ENCODE peak calls at places on chromosomes 2 and 18, in five cellular contexts. One of them, this sample, is unnamed.

GRCh38 chr2:133986076-133986837 is 267.6 kb upstream of the MGAT5 start:
- DNase-seq in neural crest cell: no peak
- DNase-seq in nephron progenitor cell: no peak
- DNase-seq in BJ: no peak
- DNase-seq in OCI-LY7: no peak
- DNase-seq in this sample: no peak

GRCh38 chr2:42072349-42073118 is 24.7 kb downstream of the PKDCC start:
- DNase-seq in neural crest cell: no peak
- DNase-seq in nephron progenitor cell: peak; percentile 40
- DNase-seq in BJ: no peak
- DNase-seq in OCI-LY7: no peak
- DNase-seq in this sample: no peak

GRCh38 chr18:45441110-45441842 is 174.0 kb upstream of the SLC14A2 start:
- DNase-seq in neural crest cell: no peak
- DNase-seq in nephron progenitor cell: no peak
- DNase-seq in BJ: no peak
- DNase-seq in OCI-LY7: no peak
- DNase-seq in this sample: no peak

GRCh38 chr18:9712606-9713005 is 4.5 kb downstream of the RAB31 start:
- DNase-seq in neural crest cell: no peak
- DNase-seq in nephron progenitor cell: no peak
- DNase-seq in BJ: no peak
- DNase-seq in OCI-LY7: no peak
- DNase-seq in this sample: no peak

GRCh38 chr2:97726311-97727064 is 13.1 kb downstream of the ZAP70 start:
- DNase-seq in neural crest cell: no peak
- DNase-seq in nephron progenitor cell: no peak
- DNase-seq in BJ: no peak
- DNase-seq in OCI-LY7: no peak
- DNase-seq in this sample: no peak

GRCh38 chr18:10482985-10483949 is 28.8 kb downstream of the APCDD1 start:
- DNase-seq in neural crest cell: no peak
- DNase-seq in nephron progenitor cell: no peak
- DNase-seq in BJ: no peak
- DNase-seq in OCI-LY7: peak; percentile 81
- DNase-seq in this sample: no peak

GRCh38 chr18:25351773-25352628 is at the start of gene ZNF521:
- DNase-seq in neural crest cell: peak; percentile 79
- DNase-seq in nephron progenitor cell: peak; percentile 89
- DNase-seq in BJ: no peak
- DNase-seq in OCI-LY7: peak; percentile 80
- DNase-seq in this sample: peak; percentile 52

GRCh38 chr2:30217644-30218361 is 13.5 kb upstream of the LBH start:
- DNase-seq in neural crest cell: no peak
- DNase-seq in nephron progenitor cell: no peak
- DNase-seq in BJ: no peak
- DNase-seq in OCI-LY7: no peak
- DNase-seq in this sample: no peak

GRCh38 chr18:55748227-55748738 is 160.3 kb upstream of the TCF4 start:
- DNase-seq in neural crest cell: no peak
- DNase-seq in nephron progenitor cell: no peak
- DNase-seq in BJ: no peak
- DNase-seq in OCI-LY7: no peak
- DNase-seq in this sample: no peak

GRCh38 chr2:103363639-103364038 is 601.8 kb downstream of the TMEM182 start:
- DNase-seq in neural crest cell: no peak
- DNase-seq in nephron progenitor cell: no peak
- DNase-seq in BJ: no peak
- DNase-seq in OCI-LY7: no peak
- DNase-seq in this sample: no peak

GRCh38 chr2:176072951-176073904 is 10.5 kb downstream of the EVX2 start:
- DNase-seq in neural crest cell: no peak
- DNase-seq in nephron progenitor cell: peak; percentile 45
- DNase-seq in BJ: no peak
- DNase-seq in OCI-LY7: no peak
- DNase-seq in this sample: no peak

GRCh38 chr18:44625367-44625766 is 55.3 kb upstream of the SETBP1 start:
- DNase-seq in neural crest cell: no peak
- DNase-seq in nephron progenitor cell: no peak
- DNase-seq in BJ: no peak
- DNase-seq in OCI-LY7: no peak
- DNase-seq in this sample: no peak

GRCh38 chr2:150171065-150171548 is 316.4 kb downstream of the RND3 start:
- DNase-seq in neural crest cell: no peak
- DNase-seq in nephron progenitor cell: no peak
- DNase-seq in BJ: no peak
- DNase-seq in OCI-LY7: no peak
- DNase-seq in this sample: no peak

GRCh38 chr18:49878567-49878966 is 65.2 kb upstream of the ACAA2 start:
- DNase-seq in neural crest cell: no peak
- DNase-seq in nephron progenitor cell: no peak
- DNase-seq in BJ: no peak
- DNase-seq in OCI-LY7: no peak
- DNase-seq in this sample: no peak

GRCh38 chr2:119753041-119753929 is 6.4 kb upstream of the PTPN4 start:
- DNase-seq in neural crest cell: no peak
- DNase-seq in nephron progenitor cell: peak; percentile 14
- DNase-seq in BJ: no peak
- DNase-seq in OCI-LY7: peak; percentile 65
- DNase-seq in this sample: no peak

GRCh38 chr2:209933499-209934458 is 68.7 kb upstream of the RPE start:
- DNase-seq in neural crest cell: no peak
- DNase-seq in nephron progenitor cell: no peak
- DNase-seq in BJ: no peak
- DNase-seq in OCI-LY7: no peak
- DNase-seq in this sample: peak; percentile 21

GRCh38 chr2:205909194-205909572 is 176.8 kb downstream of the INO80D start:
- DNase-seq in neural crest cell: no peak
- DNase-seq in nephron progenitor cell: no peak
- DNase-seq in BJ: no peak
- DNase-seq in OCI-LY7: no peak
- DNase-seq in this sample: no peak

GRCh38 chr18:6543330-6543908 is 128.7 kb upstream of the L3MBTL4 start:
- DNase-seq in neural crest cell: no peak
- DNase-seq in nephron progenitor cell: no peak
- DNase-seq in BJ: no peak
- DNase-seq in OCI-LY7: peak; percentile 19
- DNase-seq in this sample: no peak

GRCh38 chr18:45222200-45222599 is 393.1 kb upstream of the SLC14A2 start:
- DNase-seq in neural crest cell: no peak
- DNase-seq in nephron progenitor cell: no peak
- DNase-seq in BJ: no peak
- DNase-seq in OCI-LY7: no peak
- DNase-seq in this sample: no peak

GRCh38 chr2:172826522-172826921 is 90.9 kb downstream of the RAPGEF4 start:
- DNase-seq in neural crest cell: no peak
- DNase-seq in nephron progenitor cell: no peak
- DNase-seq in BJ: no peak
- DNase-seq in OCI-LY7: no peak
- DNase-seq in this sample: no peak

GRCh38 chr2:101400048-101400447 is 12.7 kb upstream of the CREG2 start:
- DNase-seq in neural crest cell: no peak
- DNase-seq in nephron progenitor cell: no peak
- DNase-seq in BJ: no peak
- DNase-seq in OCI-LY7: no peak
- DNase-seq in this sample: no peak

GRCh38 chr2:17574406-17575073 is 34.0 kb downstream of the VSNL1 start:
- DNase-seq in neural crest cell: no peak
- DNase-seq in nephron progenitor cell: no peak
- DNase-seq in BJ: no peak
- DNase-seq in OCI-LY7: no peak
- DNase-seq in this sample: no peak

GRCh38 chr2:17579605-17580318 is 39.3 kb downstream of the VSNL1 start:
- DNase-seq in neural crest cell: no peak
- DNase-seq in nephron progenitor cell: no peak
- DNase-seq in BJ: no peak
- DNase-seq in OCI-LY7: no peak
- DNase-seq in this sample: no peak

GRCh38 chr2:17580319-17580715 is 39.8 kb downstream of the VSNL1 start:
- DNase-seq in neural crest cell: no peak
- DNase-seq in nephron progenitor cell: no peak
- DNase-seq in BJ: no peak
- DNase-seq in OCI-LY7: no peak
- DNase-seq in this sample: no peak

GRCh38 chr2:17576802-17577201 is 36.3 kb downstream of the VSNL1 start:
- DNase-seq in neural crest cell: no peak
- DNase-seq in nephron progenitor cell: no peak
- DNase-seq in BJ: no peak
- DNase-seq in OCI-LY7: no peak
- DNase-seq in this sample: no peak

GRCh38 chr2:17578466-17578928 is 38.0 kb downstream of the VSNL1 start:
- DNase-seq in neural crest cell: no peak
- DNase-seq in nephron progenitor cell: no peak
- DNase-seq in BJ: no peak
- DNase-seq in OCI-LY7: peak; percentile 4
- DNase-seq in this sample: no peak
- TF ChIP-seq CTCF in neural crest cell: no peak
- TF ChIP-seq CTCF in nephron progenitor cell: no peak
- TF ChIP-seq CTCF in BJ: no peak
- TF ChIP-seq CTCF in OCI-LY7: no peak
- TF ChIP-seq CTCF in this sample: no peak

GRCh38 chr2:219911541-219911940 is 284.1 kb downstream of the SLC4A3 start:
- DNase-seq in neural crest cell: no peak
- DNase-seq in nephron progenitor cell: no peak
- DNase-seq in BJ: no peak
- DNase-seq in OCI-LY7: no peak
- DNase-seq in this sample: no peak

GRCh38 chr2:219906114-219906693 is 278.8 kb downstream of the SLC4A3 start:
- DNase-seq in neural crest cell: no peak
- DNase-seq in nephron progenitor cell: no peak
- DNase-seq in BJ: no peak
- DNase-seq in OCI-LY7: no peak
- DNase-seq in this sample: no peak

GRCh38 chr2:219905640-219906039 is 278.2 kb downstream of the SLC4A3 start:
- DNase-seq in neural crest cell: no peak
- DNase-seq in nephron progenitor cell: no peak
- DNase-seq in BJ: no peak
- DNase-seq in OCI-LY7: no peak
- DNase-seq in this sample: no peak

GRCh38 chr2:219912530-219912929 is 285.1 kb downstream of the SLC4A3 start:
- DNase-seq in neural crest cell: no peak
- DNase-seq in nephron progenitor cell: peak; percentile 15
- DNase-seq in BJ: peak; percentile 21
- DNase-seq in OCI-LY7: no peak
- DNase-seq in this sample: peak; percentile 14

GRCh38 chr2:219908538-219908937 is 281.1 kb downstream of the SLC4A3 start:
- DNase-seq in neural crest cell: no peak
- DNase-seq in nephron progenitor cell: no peak
- DNase-seq in BJ: no peak
- DNase-seq in OCI-LY7: no peak
- DNase-seq in this sample: no peak
- TF ChIP-seq CTCF in neural crest cell: no peak
- TF ChIP-seq CTCF in nephron progenitor cell: no peak
- TF ChIP-seq CTCF in BJ: no peak
- TF ChIP-seq CTCF in OCI-LY7: no peak
- TF ChIP-seq CTCF in this sample: peak; percentile 6

GRCh38 chr18:67451952-67452351 is 64.6 kb downstream of the DSEL start:
- DNase-seq in neural crest cell: no peak
- DNase-seq in nephron progenitor cell: no peak
- DNase-seq in BJ: no peak
- DNase-seq in OCI-LY7: no peak
- DNase-seq in this sample: no peak

GRCh38 chr18:67456691-67457090 is 59.8 kb downstream of the DSEL start:
- DNase-seq in neural crest cell: no peak
- DNase-seq in nephron progenitor cell: no peak
- DNase-seq in BJ: no peak
- DNase-seq in OCI-LY7: no peak
- DNase-seq in this sample: no peak
- TF ChIP-seq CTCF in neural crest cell: peak; percentile 41
- TF ChIP-seq CTCF in nephron progenitor cell: peak; percentile 25
- TF ChIP-seq CTCF in BJ: no peak
- TF ChIP-seq CTCF in OCI-LY7: no peak
- TF ChIP-seq CTCF in this sample: no peak

GRCh38 chr2:203155406-203155805 is 83.4 kb upstream of the CYP20A1 start:
- DNase-seq in neural crest cell: no peak
- DNase-seq in nephron progenitor cell: no peak
- DNase-seq in BJ: no peak
- DNase-seq in OCI-LY7: peak; percentile 12
- DNase-seq in this sample: no peak
- TF ChIP-seq CTCF in neural crest cell: no peak
- TF ChIP-seq CTCF in nephron progenitor cell: no peak
- TF ChIP-seq CTCF in BJ: no peak
- TF ChIP-seq CTCF in OCI-LY7: peak; percentile 57
- TF ChIP-seq CTCF in this sample: no peak

GRCh38 chr18:60413944-60414547 is 41.5 kb upstream of the MC4R start:
- DNase-seq in neural crest cell: no peak
- DNase-seq in nephron progenitor cell: peak; percentile 5
- DNase-seq in BJ: no peak
- DNase-seq in OCI-LY7: peak; percentile 37
- DNase-seq in this sample: no peak
- TF ChIP-seq CTCF in neural crest cell: peak; percentile 54
- TF ChIP-seq CTCF in nephron progenitor cell: peak; percentile 26
- TF ChIP-seq CTCF in BJ: peak; percentile 57
- TF ChIP-seq CTCF in OCI-LY7: peak; percentile 75
- TF ChIP-seq CTCF in this sample: peak; percentile 65

GRCh38 chr2:71679481-71679880 is 226.1 kb downstream of the DYSF start:
- DNase-seq in neural crest cell: no peak
- DNase-seq in nephron progenitor cell: no peak
- DNase-seq in BJ: no peak
- DNase-seq in OCI-LY7: no peak
- DNase-seq in this sample: no peak

GRCh38 chr2:71680925-71681324 is 227.6 kb downstream of the DYSF start:
- DNase-seq in neural crest cell: no peak
- DNase-seq in nephron progenitor cell: no peak
- DNase-seq in BJ: no peak
- DNase-seq in OCI-LY7: no peak
- DNase-seq in this sample: no peak

GRCh38 chr2:71681626-71682025 is 228.3 kb downstream of the DYSF start:
- DNase-seq in neural crest cell: no peak
- DNase-seq in nephron progenitor cell: no peak
- DNase-seq in BJ: no peak
- DNase-seq in OCI-LY7: no peak
- DNase-seq in this sample: no peak

GRCh38 chr2:71682341-71682740 is 229.0 kb downstream of the DYSF start:
- DNase-seq in neural crest cell: no peak
- DNase-seq in nephron progenitor cell: no peak
- DNase-seq in BJ: no peak
- DNase-seq in OCI-LY7: no peak
- DNase-seq in this sample: no peak

DNA sequence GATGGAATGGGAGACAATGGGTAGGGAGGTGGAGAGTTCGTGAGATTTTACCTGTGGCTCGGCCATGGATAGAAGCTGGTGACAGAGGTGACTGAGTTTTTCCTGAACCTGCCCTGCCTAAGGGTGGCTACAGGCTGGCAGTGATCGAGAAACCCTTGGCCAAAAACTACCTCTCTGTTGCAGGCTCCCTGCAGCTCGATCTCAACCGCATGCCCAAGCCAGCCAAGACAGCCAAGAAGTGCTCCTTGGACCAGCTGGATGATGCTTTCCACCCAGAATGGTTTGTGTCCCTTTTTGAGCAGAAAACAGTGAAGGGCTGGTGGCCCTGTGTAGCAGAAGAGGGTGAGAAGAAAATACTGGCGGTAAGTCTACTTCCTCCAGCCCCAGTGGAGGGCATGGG is 225.5 kb downstream of the DYSF start:
- DNase-seq in neural crest cell: no peak
- DNase-seq in nephron progenitor cell: no peak
- DNase-seq in BJ: no peak
- DNase-seq in OCI-LY7: no peak
- DNase-seq in this sample: no peak
- TF ChIP-seq CTCF in neural crest cell: no peak
- TF ChIP-seq CTCF in nephron progenitor cell: no peak
- TF ChIP-seq CTCF in BJ: no peak
- TF ChIP-seq CTCF in OCI-LY7: no peak
- TF ChIP-seq CTCF in this sample: no peak

This sample was measured in AG09309.